ENCODE peak calls at places on chromosomes 11 and 22, in five cellular contexts. O is GM19239; U is stimulated activated CD4-positive, alpha-beta T cell treated with anti-CD3 and anti-CD28 coated beads, Interleukin-12 subunit alpha, Interleukin-12 subunit beta, amount 100 ng/mL, for 4 hours; A is brain pericyte; C is fibroblast of pulmonary artery. Q is an unnamed sample.

GRCh38 chr22:19811811-19812771 is 42.6 kb downstream of the GNB1L start:
- DNase-seq in O (no peak), U (no peak), A (no peak), C (no peak), Q (no peak)

GRCh38 chr22:38201371-38201717 is 450 bp upstream of the MAFF start:
- DNase-seq in O (no peak), U (no peak), A (no peak), C (no peak), Q (no peak)

GRCh38 chr11:15011741-15012140 is 39.6 kb upstream of the CALCA start:
- DNase-seq in O (no peak), U (no peak), A (no peak), C (no peak), Q (no peak)

GRCh38 chr11:2771758-2772466 is 72.1 kb upstream of the KCNQ1OT1 start:
- DNase-seq in O (no peak), U (no peak), A (no peak), C (no peak), Q (no peak)

GRCh38 chr22:42613869-42614268 is 814 bp downstream of the POLDIP3 start:
- DNase-seq in O (no peak), U (peak), A (no peak), C (no peak), Q (no peak)

GRCh38 chr22:39010946-39011625 is 3.0 kb upstream of the APOBEC3C start:
- DNase-seq in O (no peak), U (no peak), A (no peak), C (no peak), Q (no peak)

GRCh38 chr11:2250041-2250440 is 20.3 kb downstream of the ASCL2 start:
- DNase-seq in O (no peak), U (no peak), A (no peak), C (no peak), Q (no peak)

GRCh38 chr11:132821027-132821426 is 711.3 kb downstream of the OPCML start:
- DNase-seq in O (no peak), U (no peak), A (peak), C (no peak), Q (peak)

GRCh38 chr11:44858796-44859527 is 91.7 kb downstream of the TP53I11 start:
- DNase-seq in O (no peak), U (no peak), A (no peak), C (no peak), Q (no peak)

GRCh38 chr11:64192429-64192828 is 6.5 kb downstream of the STIP1 start:
- DNase-seq in O (no peak), U (no peak), A (no peak), C (no peak), Q (no peak)

GRCh38 chr11:6476571-6476970 is 2.8 kb upstream of the TRIM3 start:
- DNase-seq in O (no peak), U (no peak), A (no peak), C (no peak), Q (no peak)

GRCh38 chr22:50548046-50548912 is 2.6 kb downstream of the KLHDC7B start:
- DNase-seq in O (no peak), U (peak), A (no peak), C (no peak), Q (no peak)

GRCh38 chr11:126561327-126561893 is 205.9 kb downstream of the ST3GAL4 start:
- DNase-seq in O (peak), U (peak), A (no peak), C (peak), Q (peak)

GRCh38 chr11:118910309-118911112 is 15.2 kb downstream of the BCL9L start:
- DNase-seq in O (no peak), U (no peak), A (no peak), C (peak), Q (no peak)

GRCh38 chr11:66556086-66556485 is 9.4 kb downstream of the ACTN3 start:
- DNase-seq in O (no peak), U (no peak), A (no peak), C (no peak), Q (no peak)

GRCh38 chr22:39592104-39593060 is 21.8 kb downstream of the CACNA1I start:
- DNase-seq in O (no peak), U (no peak), A (no peak), C (peak), Q (no peak)

GRCh38 chr11:108698844-108699642 is 34.2 kb downstream of the DDX10 start:
- DNase-seq in O (no peak), U (no peak), A (no peak), C (no peak), Q (no peak)

GRCh38 chr22:43681724-43682360 is 130.3 kb downstream of the EFCAB6 start:
- DNase-seq in O (no peak), U (no peak), A (no peak), C (no peak), Q (no peak)

GRCh38 chr11:69386594-69387408 is 92.8 kb downstream of the MYEOV start:
- DNase-seq in O (no peak), U (no peak), A (no peak), C (no peak), Q (no peak)

GRCh38 chr11:113991170-113991569 is 16.3 kb downstream of the HTR3A start:
- DNase-seq in O (no peak), U (no peak), A (no peak), C (peak), Q (peak)

GRCh38 chr11:116217006-116217405 is 555.8 kb downstream of the BUD13 start:
- DNase-seq in O (no peak), U (no peak), A (no peak), C (peak), Q (peak)

GRCh38 chr22:47307326-47307725 is 544.9 kb downstream of the TBC1D22A start:
- DNase-seq in O (no peak), U (no peak), A (no peak), C (peak), Q (no peak)

GRCh38 chr11:69212121-69213110 is 56.7 kb downstream of the SMIM38 start:
- DNase-seq in O (no peak), U (no peak), A (no peak), C (peak), Q (no peak)

GRCh38 chr11:133907216-133907615 is 49.6 kb downstream of the IGSF9B start:
- DNase-seq in O (no peak), U (no peak), A (no peak), C (no peak), Q (no peak)

GRCh38 chr11:8261921-8262551 is 1.6 kb downstream of the LMO1 start:
- DNase-seq in O (no peak), U (no peak), A (no peak), C (no peak), Q (no peak)

GRCh38 chr11:64572143-64572542 is 18.9 kb upstream of the SLC22A12 start:
- DNase-seq in O (no peak), U (no peak), A (no peak), C (no peak), Q (no peak)

GRCh38 chr11:73317373-73317772 is 9.3 kb downstream of the ARHGEF17 start:
- DNase-seq in O (no peak), U (no peak), A (no peak), C (no peak), Q (no peak)

GRCh38 chr11:72358461-72359405 is 75.6 kb downstream of the CLPB start:
- DNase-seq in O (no peak), U (no peak), A (no peak), C (no peak), Q (no peak)

GRCh38 chr22:32334640-32335365 is 22.9 kb upstream of the RFPL3 start:
- DNase-seq in O (no peak), U (no peak), A (no peak), C (no peak), Q (no peak)

GRCh38 chr11:108597736-108598355 is 4.3 kb upstream of the EXPH5 start:
- DNase-seq in O (no peak), U (no peak), A (no peak), C (no peak), Q (no peak)

GRCh38 chr22:26890870-26891269 is 233.5 kb downstream of the MIAT start:
- DNase-seq in O (no peak), U (no peak), A (no peak), C (no peak), Q (no peak)

GRCh38 chr11:76768091-76769047 is 14.8 kb upstream of the TSKU start:
- DNase-seq in O (no peak), U (no peak), A (no peak), C (peak), Q (no peak)